ENCODE peak calls at places on chromosome 15, in eight cellular contexts. Y is cardiac fibroblast, T is tibial artery, F is left lung, C is GM20000, B is fibroblast of lung, N is coronary artery, Z is psoas muscle. V is an unnamed sample.
A peak's percentile ranks its signal among the peaks of the same experiment; 100 is the strongest.

GRCh38 chr15:41777421-41777973 is 3.2 kb downstream of the MAPKBP1 start:
- DNase-seq in F (no peak), T (no peak), C (no peak), N (no peak), Y (no peak), Z (no peak), B (peak; percentile 55), V (no peak)

GRCh38 chr15:85804481-85805165 is 9.9 kb upstream of the KLHL25 start:
- DNase-seq in Z (no peak), C (no peak), F (no peak), B (no peak), Y (peak; percentile 28), N (no peak), T (no peak), V (no peak)

GRCh38 chr15:70962084-70962483 is 69.5 kb downstream of the LRRC49 start:
- DNase-seq in Y (no peak), T (no peak), N (no peak), Z (no peak), B (no peak), C (no peak), F (no peak), V (no peak)

GRCh38 chr15:78265752-78266224 is 1.4 kb downstream of the DNAJA4 start:
- DNase-seq in Z (no peak), Y (peak; percentile 10), C (no peak), F (no peak), B (peak; percentile 86), N (no peak), T (no peak), V (no peak)

GRCh38 chr15:82715003-82715402 is 5.3 kb upstream of the AP3B2 start:
- DNase-seq in N (no peak), Z (no peak), C (no peak), Y (no peak), F (no peak), T (no peak), B (no peak), V (no peak)

GRCh38 chr15:33985751-33986150 is 17.5 kb downstream of the CHRM5 start:
- DNase-seq in Y (no peak), B (peak; percentile 50), C (no peak), N (no peak), Z (no peak), F (no peak), T (no peak), V (no peak)

GRCh38 chr15:76200641-76201105 is 110.6 kb downstream of the ETFA start:
- DNase-seq in Y (no peak), N (no peak), F (peak; percentile 1), T (peak; percentile 51), Z (no peak), C (no peak), B (no peak), V (no peak)

GRCh38 chr15:78638658-78639314 is 2.2 kb downstream of the CHRNB4 start:
- DNase-seq in Y (peak; percentile 54), Z (peak; percentile 36), B (peak; percentile 13), F (no peak), T (no peak), N (no peak), C (peak; percentile 81), V (peak; percentile 11)

GRCh38 chr15:66164788-66165187 is 88.8 kb downstream of the MEGF11 start:
- DNase-seq in Z (no peak), Y (no peak), T (no peak), F (no peak), N (no peak), C (no peak), B (no peak), V (no peak)
- TF ChIP-seq CTCF in Z (no peak), Y (no peak), T (no peak), F (no peak), N (no peak), C (no peak), B (no peak), V (no peak)

DNA sequence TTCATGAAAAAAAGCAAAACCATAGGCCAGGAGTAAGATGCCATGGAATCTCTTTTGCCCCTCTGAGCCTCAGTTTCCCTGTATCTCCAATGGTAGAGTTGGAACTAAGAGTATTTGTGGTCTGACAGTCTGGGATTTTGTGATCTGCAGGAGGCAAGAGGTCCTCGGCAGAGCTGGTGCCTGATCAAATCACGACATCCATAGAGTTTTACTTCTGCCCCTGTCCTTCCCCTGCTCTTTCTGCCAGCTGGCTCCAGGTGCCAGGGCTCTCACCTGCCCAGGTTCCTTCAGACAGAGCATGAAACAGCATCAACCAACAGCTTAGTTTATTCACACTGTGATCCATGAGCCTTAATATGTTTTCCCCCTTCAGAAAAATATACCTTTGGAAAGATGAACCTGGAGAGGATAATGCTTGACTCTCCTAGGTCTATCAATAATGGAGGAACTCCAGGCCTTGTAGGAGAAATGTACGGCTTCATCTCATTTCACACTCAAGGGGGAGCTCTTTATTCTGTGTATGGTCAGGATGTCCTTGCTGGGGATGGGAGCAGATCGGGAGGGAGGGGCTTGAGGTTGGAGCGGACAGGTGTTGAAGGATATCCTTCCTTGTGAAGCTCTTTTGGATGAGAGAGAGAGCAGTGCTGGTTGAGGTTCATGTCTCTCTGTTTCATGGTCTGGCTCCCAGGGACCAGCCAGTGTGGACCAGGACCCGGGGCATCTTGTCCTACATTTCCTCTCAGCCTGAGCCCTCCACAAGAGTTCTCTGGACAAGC is 309.9 kb downstream of the RPLP1 start:
- DNase-seq in N (no peak), B (no peak), T (no peak), C (no peak), F (no peak), Y (peak; percentile 23), Z (no peak), V (no peak)
- TF ChIP-seq CTCF in N (no peak), B (no peak), T (no peak), C (no peak), F (no peak), Y (no peak), Z (no peak), V (peak; percentile 36)

GRCh38 chr15:58221591-58222241 is 83.5 kb downstream of the AQP9 start:
- DNase-seq in C (peak; percentile 49), Y (peak; percentile 47), Z (no peak), T (no peak), F (peak; percentile 49), B (no peak), N (no peak), V (no peak)
- TF ChIP-seq CTCF in C (peak; percentile 63), Y (peak; percentile 81), Z (no peak), T (no peak), F (no peak), B (peak; percentile 73), N (no peak), V (peak; percentile 49)

DNA sequence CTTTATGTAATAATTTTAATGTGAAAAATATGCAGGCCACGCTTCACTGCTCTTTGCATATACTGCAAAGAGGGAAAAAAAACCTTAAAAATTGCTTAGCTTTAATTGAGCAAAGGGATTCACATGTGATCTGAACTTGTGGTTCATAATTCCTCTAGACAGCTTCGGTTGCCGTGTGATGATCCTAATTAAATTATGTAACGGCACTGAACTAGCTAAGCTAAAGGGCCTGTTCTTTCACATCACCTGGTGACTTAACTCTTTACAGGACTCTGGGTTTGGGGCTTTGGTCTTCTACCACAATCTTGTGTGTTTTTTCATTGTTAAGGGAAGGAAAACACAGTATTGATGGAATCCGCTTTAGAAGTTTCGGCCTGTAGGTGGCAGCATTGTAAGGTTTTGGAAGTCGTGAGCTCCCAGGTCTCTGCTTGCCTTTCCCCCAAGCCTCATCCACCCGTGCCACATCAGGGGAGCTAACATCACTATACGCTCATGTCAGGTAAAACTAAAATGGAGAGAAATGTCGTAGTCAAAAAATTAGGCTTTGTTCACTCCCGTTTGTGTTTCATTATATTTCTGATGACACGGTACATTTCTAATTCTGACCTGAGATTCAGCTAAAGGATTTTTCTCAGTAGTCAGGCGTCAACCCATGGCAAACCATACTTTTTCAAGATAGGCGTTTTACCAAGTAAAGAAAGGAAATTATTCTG is 205.6 kb upstream of the DPH6 start:
- DNase-seq in T (peak; percentile 78), Y (peak; percentile 86), C (peak; percentile 44), N (no peak), Z (peak; percentile 28), F (peak; percentile 39), B (peak; percentile 66), V (peak; percentile 77)
- TF ChIP-seq CTCF in T (peak; percentile 65), Y (peak; percentile 71), C (peak; percentile 73), N (peak; percentile 60), Z (peak; percentile 79), F (peak; percentile 66), B (peak; percentile 79), V (peak; percentile 78)

GRCh38 chr15:62083168-62084154 is 16.7 kb downstream of the C2CD4A start:
- DNase-seq in B (no peak), N (no peak), C (no peak), F (no peak), Z (no peak), Y (peak; percentile 12), T (no peak), V (no peak)
- TF ChIP-seq CTCF in B (no peak), N (no peak), C (no peak), F (no peak), Z (no peak), Y (no peak), T (no peak), V (no peak)

GRCh38 chr15:79640206-79640605 is 208.1 kb downstream of the MINAR1 start:
- DNase-seq in Z (no peak), F (peak; percentile 46), C (no peak), B (peak; percentile 90), N (no peak), Y (peak; percentile 75), T (no peak), V (peak; percentile 72)

GRCh38 chr15:79643393-79643792 is 211.3 kb downstream of the MINAR1 start:
- DNase-seq in Y (no peak), C (no peak), Z (no peak), F (no peak), N (no peak), T (no peak), B (no peak), V (no peak)

GRCh38 chr15:79644091-79644490 is 212.0 kb downstream of the MINAR1 start:
- DNase-seq in N (no peak), F (no peak), Z (no peak), C (no peak), B (peak; percentile 84), T (no peak), Y (peak; percentile 49), V (no peak)

GRCh38 chr15:79635897-79636596 is 203.9 kb downstream of the MINAR1 start:
- DNase-seq in F (no peak), Y (no peak), N (no peak), T (no peak), C (no peak), B (peak; percentile 61), Z (no peak), V (no peak)

DNA sequence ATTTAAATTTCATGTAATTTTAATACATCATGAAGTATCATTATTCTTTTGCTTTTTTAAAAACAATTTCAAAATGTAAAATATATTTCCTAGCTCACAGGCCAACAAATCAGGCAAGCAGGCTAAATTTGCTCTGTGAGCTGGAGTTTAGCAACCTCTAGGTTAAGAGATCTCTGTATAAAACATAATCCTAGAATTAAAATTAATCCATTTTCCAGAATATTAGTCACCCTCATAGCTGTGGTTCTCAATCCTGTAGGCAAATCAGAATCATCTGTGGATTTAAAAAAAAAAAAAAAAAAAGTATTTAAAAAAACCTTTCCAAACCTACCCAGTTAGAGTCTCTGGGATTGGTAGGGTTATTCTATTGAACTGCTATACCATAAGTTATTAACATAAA is 209.7 kb downstream of the MINAR1 start:
- DNase-seq in Z (no peak), C (no peak), F (no peak), T (no peak), N (no peak), B (no peak), Y (no peak), V (no peak)
- TF ChIP-seq CTCF in Z (no peak), C (no peak), F (no peak), T (no peak), N (no peak), B (no peak), Y (no peak), V (no peak)